ENCODE peak calls at places on chromosome 17, in seven cellular contexts. One of them, this sample, is unnamed.

GRCh38 chr17:78124836-78125137 is 3.8 kb downstream of the TMC6 start:
- DNase-seq in A549: no peak
- DNase-seq in AG04450: no peak
- DNase-seq in cardiac muscle cell: no peak
- DNase-seq in colonic mucosa: no peak
- DNase-seq in thoracic aorta: no peak
- DNase-seq in left lung: no peak
- DNase-seq in this sample: no peak

GRCh38 chr17:67157732-67158639 is 87.0 kb downstream of the HELZ start:
- DNase-seq in A549: peak
- DNase-seq in AG04450: no peak
- DNase-seq in cardiac muscle cell: peak
- DNase-seq in colonic mucosa: no peak
- DNase-seq in thoracic aorta: no peak
- DNase-seq in left lung: no peak
- DNase-seq in this sample: no peak

GRCh38 chr17:28900986-28901726 is 1.7 kb downstream of the DHRS13 start:
- DNase-seq in A549: no peak
- DNase-seq in AG04450: no peak
- DNase-seq in cardiac muscle cell: no peak
- DNase-seq in colonic mucosa: no peak
- DNase-seq in thoracic aorta: no peak
- DNase-seq in left lung: no peak
- DNase-seq in this sample: no peak

GRCh38 chr17:66975614-66976378 is 11.3 kb downstream of the CACNG4 start:
- DNase-seq in A549: peak
- DNase-seq in AG04450: no peak
- DNase-seq in cardiac muscle cell: no peak
- DNase-seq in colonic mucosa: no peak
- DNase-seq in thoracic aorta: no peak
- DNase-seq in left lung: no peak
- DNase-seq in this sample: no peak

GRCh38 chr17:43608313-43608712 is 53.4 kb downstream of the MEOX1 start:
- DNase-seq in A549: peak
- DNase-seq in AG04450: no peak
- DNase-seq in cardiac muscle cell: no peak
- DNase-seq in colonic mucosa: no peak
- DNase-seq in thoracic aorta: no peak
- DNase-seq in left lung: no peak
- DNase-seq in this sample: no peak

GRCh38 chr17:15465045-15465701 is 2.2 kb downstream of the CDRT4 start:
- DNase-seq in A549: no peak
- DNase-seq in AG04450: no peak
- DNase-seq in cardiac muscle cell: no peak
- DNase-seq in colonic mucosa: no peak
- DNase-seq in thoracic aorta: no peak
- DNase-seq in left lung: no peak
- DNase-seq in this sample: no peak

GRCh38 chr17:49741009-49741691 is 22.8 kb downstream of the FAM117A start:
- DNase-seq in A549: no peak
- DNase-seq in AG04450: no peak
- DNase-seq in cardiac muscle cell: peak
- DNase-seq in colonic mucosa: no peak
- DNase-seq in thoracic aorta: no peak
- DNase-seq in left lung: no peak
- DNase-seq in this sample: no peak

GRCh38 chr17:16342979-16343378 is 10.3 kb downstream of the CENPV start:
- DNase-seq in A549: no peak
- DNase-seq in AG04450: peak
- DNase-seq in cardiac muscle cell: peak
- DNase-seq in colonic mucosa: no peak
- DNase-seq in thoracic aorta: no peak
- DNase-seq in left lung: no peak
- DNase-seq in this sample: no peak

GRCh38 chr17:78322858-78323455 is 36.9 kb downstream of the SOCS3 start:
- DNase-seq in A549: no peak
- DNase-seq in AG04450: no peak
- DNase-seq in cardiac muscle cell: peak
- DNase-seq in colonic mucosa: no peak
- DNase-seq in thoracic aorta: no peak
- DNase-seq in left lung: no peak
- DNase-seq in this sample: no peak

GRCh38 chr17:17899486-17899885 is 62.7 kb upstream of the SREBF1 start:
- DNase-seq in A549: no peak
- DNase-seq in AG04450: no peak
- DNase-seq in cardiac muscle cell: no peak
- DNase-seq in colonic mucosa: no peak
- DNase-seq in thoracic aorta: no peak
- DNase-seq in left lung: no peak
- DNase-seq in this sample: no peak

GRCh38 chr17:38428150-38428642 is at the start of gene ARHGAP23:
- DNase-seq in A549: peak
- DNase-seq in AG04450: peak
- DNase-seq in cardiac muscle cell: peak
- DNase-seq in colonic mucosa: peak
- DNase-seq in thoracic aorta: no peak
- DNase-seq in left lung: peak
- DNase-seq in this sample: peak

DNA sequence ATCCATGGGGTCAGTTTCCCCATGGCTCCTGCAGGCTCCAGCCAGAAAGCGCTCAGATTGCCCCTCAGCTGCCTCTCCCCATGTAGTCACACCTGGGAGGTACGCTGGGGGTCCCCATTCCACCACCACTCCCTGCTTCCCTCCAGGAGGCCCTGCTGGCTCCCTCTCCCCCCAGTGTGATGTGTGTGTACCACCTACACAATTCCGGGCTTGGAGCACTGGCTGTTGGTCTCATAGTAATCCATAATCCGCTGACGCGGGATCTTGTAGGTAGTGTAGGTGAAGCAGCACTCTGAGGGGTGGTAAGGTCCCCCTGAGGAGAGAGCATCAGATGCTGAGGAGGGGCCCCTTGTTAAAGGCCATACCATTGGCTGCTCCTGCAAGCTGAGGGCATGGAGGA is 2.4 kb downstream of the CCL14 start:
- DNase-seq in A549: no peak
- DNase-seq in AG04450: no peak
- DNase-seq in cardiac muscle cell: no peak
- DNase-seq in colonic mucosa: no peak
- DNase-seq in thoracic aorta: no peak
- DNase-seq in left lung: no peak
- DNase-seq in this sample: no peak
- TF ChIP-seq CTCF in A549: no peak
- TF ChIP-seq CTCF in AG04450: no peak
- TF ChIP-seq CTCF in cardiac muscle cell: no peak
- TF ChIP-seq CTCF in colonic mucosa: no peak
- TF ChIP-seq CTCF in thoracic aorta: no peak
- TF ChIP-seq CTCF in left lung: no peak
- TF ChIP-seq CTCF in this sample: no peak

DNA sequence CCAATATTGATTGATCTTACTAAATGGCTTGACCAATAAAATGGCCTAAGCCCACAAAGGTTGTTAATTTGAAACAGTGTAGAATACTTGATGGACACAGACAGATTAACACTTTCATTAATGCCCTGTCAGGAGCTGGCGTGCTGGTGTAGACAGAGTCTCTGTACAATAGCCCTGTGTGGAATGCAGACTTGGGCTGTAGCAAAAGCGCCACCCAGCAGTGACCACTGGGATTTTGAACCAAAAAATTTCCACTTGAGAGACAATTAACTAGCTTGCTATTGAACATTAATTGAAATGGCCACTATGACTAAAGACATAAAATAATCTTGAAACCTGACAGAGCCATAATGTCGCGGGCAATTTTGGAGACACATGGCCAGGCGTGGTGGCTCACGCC is 19.7 kb upstream of the GUCY2D start:
- DNase-seq in A549: no peak
- DNase-seq in AG04450: no peak
- DNase-seq in cardiac muscle cell: peak
- DNase-seq in colonic mucosa: no peak
- DNase-seq in thoracic aorta: no peak
- DNase-seq in left lung: no peak
- DNase-seq in this sample: no peak
- TF ChIP-seq CTCF in A549: no peak
- TF ChIP-seq CTCF in AG04450: no peak
- TF ChIP-seq CTCF in cardiac muscle cell: peak
- TF ChIP-seq CTCF in colonic mucosa: no peak
- TF ChIP-seq CTCF in thoracic aorta: no peak
- TF ChIP-seq CTCF in left lung: no peak
- TF ChIP-seq CTCF in this sample: no peak

GRCh38 chr17:57441270-57441600 is 184.9 kb downstream of the MSI2 start:
- DNase-seq in A549: no peak
- DNase-seq in AG04450: no peak
- DNase-seq in cardiac muscle cell: no peak
- DNase-seq in colonic mucosa: no peak
- DNase-seq in thoracic aorta: no peak
- DNase-seq in left lung: no peak
- DNase-seq in this sample: no peak
- TF ChIP-seq CTCF in A549: no peak
- TF ChIP-seq CTCF in AG04450: no peak
- TF ChIP-seq CTCF in cardiac muscle cell: no peak
- TF ChIP-seq CTCF in colonic mucosa: no peak
- TF ChIP-seq CTCF in thoracic aorta: no peak
- TF ChIP-seq CTCF in left lung: no peak
- TF ChIP-seq CTCF in this sample: no peak

GRCh38 chr17:63679214-63679613 is 20.7 kb downstream of the LIMD2 start:
- DNase-seq in A549: no peak
- DNase-seq in AG04450: no peak
- DNase-seq in cardiac muscle cell: no peak
- DNase-seq in colonic mucosa: no peak
- DNase-seq in thoracic aorta: no peak
- DNase-seq in left lung: no peak
- DNase-seq in this sample: no peak
- TF ChIP-seq CTCF in A549: no peak
- TF ChIP-seq CTCF in AG04450: peak
- TF ChIP-seq CTCF in cardiac muscle cell: no peak
- TF ChIP-seq CTCF in colonic mucosa: no peak
- TF ChIP-seq CTCF in thoracic aorta: no peak
- TF ChIP-seq CTCF in left lung: no peak
- TF ChIP-seq CTCF in this sample: no peak

GRCh38 chr17:76123749-76124581 is 17.1 kb downstream of the FOXJ1 start:
- DNase-seq in A549: no peak
- DNase-seq in AG04450: no peak
- DNase-seq in cardiac muscle cell: no peak
- DNase-seq in colonic mucosa: no peak
- DNase-seq in thoracic aorta: no peak
- DNase-seq in left lung: no peak
- DNase-seq in this sample: no peak

GRCh38 chr17:76123127-76123499 is 17.9 kb downstream of the FOXJ1 start:
- DNase-seq in A549: no peak
- DNase-seq in AG04450: no peak
- DNase-seq in cardiac muscle cell: no peak
- DNase-seq in colonic mucosa: no peak
- DNase-seq in thoracic aorta: no peak
- DNase-seq in left lung: no peak
- DNase-seq in this sample: no peak

GRCh38 chr17:76125922-76126321 is 15.1 kb downstream of the FOXJ1 start:
- DNase-seq in A549: no peak
- DNase-seq in AG04450: no peak
- DNase-seq in cardiac muscle cell: no peak
- DNase-seq in colonic mucosa: no peak
- DNase-seq in thoracic aorta: no peak
- DNase-seq in left lung: no peak
- DNase-seq in this sample: no peak

GRCh38 chr17:76125391-76125675 is 15.7 kb downstream of the FOXJ1 start:
- DNase-seq in A549: no peak
- DNase-seq in AG04450: no peak
- DNase-seq in cardiac muscle cell: no peak
- DNase-seq in colonic mucosa: no peak
- DNase-seq in thoracic aorta: no peak
- DNase-seq in left lung: no peak
- DNase-seq in this sample: no peak

GRCh38 chr17:76124582-76125390 is 16.3 kb downstream of the FOXJ1 start:
- DNase-seq in A549: peak
- DNase-seq in AG04450: no peak
- DNase-seq in cardiac muscle cell: no peak
- DNase-seq in colonic mucosa: no peak
- DNase-seq in thoracic aorta: no peak
- DNase-seq in left lung: no peak
- DNase-seq in this sample: no peak
- TF ChIP-seq CTCF in A549: no peak
- TF ChIP-seq CTCF in AG04450: peak
- TF ChIP-seq CTCF in cardiac muscle cell: peak
- TF ChIP-seq CTCF in colonic mucosa: no peak
- TF ChIP-seq CTCF in thoracic aorta: no peak
- TF ChIP-seq CTCF in left lung: no peak
- TF ChIP-seq CTCF in this sample: peak

DNA sequence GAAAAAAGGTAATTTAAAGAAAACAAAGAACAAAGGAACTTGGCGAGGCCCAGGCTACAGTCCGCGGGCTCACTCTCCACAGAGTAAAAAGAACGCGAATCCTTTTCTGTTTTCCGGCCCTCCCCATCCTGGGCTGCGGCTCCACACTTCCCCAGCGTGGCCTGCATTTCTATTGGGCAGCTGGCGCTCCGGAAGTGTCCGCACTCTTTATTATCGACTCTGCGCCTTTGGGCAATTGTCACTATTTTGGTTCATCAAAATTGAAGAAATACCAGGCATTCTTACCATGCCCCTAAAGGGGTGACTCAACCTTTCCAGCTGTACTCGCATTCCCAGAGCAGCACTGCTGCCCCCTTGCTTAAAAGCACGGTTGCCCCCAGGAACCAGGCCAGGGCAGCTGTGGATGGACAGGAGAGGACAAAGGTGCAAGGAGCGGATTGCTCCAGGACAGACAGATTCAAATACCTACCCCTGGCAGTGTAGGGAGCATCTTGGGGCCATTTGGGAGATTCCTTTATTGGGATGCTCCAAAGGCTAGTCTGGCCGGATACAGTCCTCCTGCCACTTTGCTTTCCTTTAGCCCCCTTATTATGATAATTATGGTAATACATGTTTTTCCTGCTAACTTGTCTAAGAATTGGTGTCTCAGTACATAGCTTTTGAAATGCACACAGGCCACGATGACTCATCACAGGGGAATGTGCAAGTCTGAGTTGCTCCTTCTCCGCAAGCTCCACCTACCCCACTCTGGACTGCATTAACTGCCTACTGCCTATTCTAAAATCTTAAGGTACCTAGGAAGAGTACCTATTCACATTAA is 985 bp upstream of the SLFN12 start:
- DNase-seq in A549: peak
- DNase-seq in AG04450: peak
- DNase-seq in cardiac muscle cell: peak
- DNase-seq in colonic mucosa: peak
- DNase-seq in thoracic aorta: peak
- DNase-seq in left lung: peak
- DNase-seq in this sample: no peak
- TF ChIP-seq CTCF in A549: no peak
- TF ChIP-seq CTCF in AG04450: peak
- TF ChIP-seq CTCF in cardiac muscle cell: peak
- TF ChIP-seq CTCF in colonic mucosa: no peak
- TF ChIP-seq CTCF in thoracic aorta: no peak
- TF ChIP-seq CTCF in left lung: peak
- TF ChIP-seq CTCF in this sample: no peak

GRCh38 chr17:3602499-3602898 is 6.7 kb downstream of the TRPV1 start:
- DNase-seq in A549: peak
- DNase-seq in AG04450: no peak
- DNase-seq in cardiac muscle cell: peak
- DNase-seq in colonic mucosa: no peak
- DNase-seq in thoracic aorta: no peak
- DNase-seq in left lung: no peak
- DNase-seq in this sample: peak
- TF ChIP-seq CTCF in A549: peak
- TF ChIP-seq CTCF in AG04450: peak
- TF ChIP-seq CTCF in cardiac muscle cell: peak
- TF ChIP-seq CTCF in colonic mucosa: peak
- TF ChIP-seq CTCF in thoracic aorta: peak
- TF ChIP-seq CTCF in left lung: no peak
- TF ChIP-seq CTCF in this sample: peak